ENCODE peak calls at places on chromosome 1, in eight cellular contexts. One of them, this sample, is unnamed.

GRCh38 chr1:89780721-89781120 is 40.1 kb upstream of the LRRC8D start:
- DNase-seq in CD8-positive, alpha-beta T cell: no peak
- DNase-seq in A549: peak
- DNase-seq in lung: no peak
- DNase-seq in mesenchymal stem cell: peak
- DNase-seq in hepatocyte: peak
- DNase-seq in effector memory CD4-positive, alpha-beta T cell: no peak
- DNase-seq in tibial artery: no peak
- DNase-seq in this sample: no peak

GRCh38 chr1:24321712-24322635 is 2.8 kb downstream of the GRHL3 start:
- DNase-seq in CD8-positive, alpha-beta T cell: peak
- DNase-seq in A549: no peak
- DNase-seq in lung: peak
- DNase-seq in mesenchymal stem cell: peak
- DNase-seq in hepatocyte: peak
- DNase-seq in effector memory CD4-positive, alpha-beta T cell: peak
- DNase-seq in tibial artery: peak
- DNase-seq in this sample: peak

GRCh38 chr1:182389619-182390047 is 2.0 kb downstream of the GLUL start:
- DNase-seq in CD8-positive, alpha-beta T cell: no peak
- DNase-seq in A549: no peak
- DNase-seq in lung: peak
- DNase-seq in mesenchymal stem cell: peak
- DNase-seq in hepatocyte: no peak
- DNase-seq in effector memory CD4-positive, alpha-beta T cell: no peak
- DNase-seq in tibial artery: peak
- DNase-seq in this sample: peak

GRCh38 chr1:183776731-183777130 is 28.2 kb upstream of the RGL1 start:
- DNase-seq in CD8-positive, alpha-beta T cell: no peak
- DNase-seq in A549: no peak
- DNase-seq in lung: no peak
- DNase-seq in mesenchymal stem cell: peak
- DNase-seq in hepatocyte: no peak
- DNase-seq in effector memory CD4-positive, alpha-beta T cell: no peak
- DNase-seq in tibial artery: no peak
- DNase-seq in this sample: no peak

GRCh38 chr1:104593418-104594187 is 843.9 kb downstream of the AMY1C start:
- DNase-seq in CD8-positive, alpha-beta T cell: no peak
- DNase-seq in A549: no peak
- DNase-seq in lung: no peak
- DNase-seq in mesenchymal stem cell: no peak
- DNase-seq in hepatocyte: no peak
- DNase-seq in effector memory CD4-positive, alpha-beta T cell: no peak
- DNase-seq in tibial artery: no peak
- DNase-seq in this sample: no peak

GRCh38 chr1:84435159-84435558 is 36.9 kb downstream of the DNASE2B start:
- DNase-seq in CD8-positive, alpha-beta T cell: no peak
- DNase-seq in A549: no peak
- DNase-seq in lung: no peak
- DNase-seq in mesenchymal stem cell: peak
- DNase-seq in hepatocyte: no peak
- DNase-seq in effector memory CD4-positive, alpha-beta T cell: no peak
- DNase-seq in tibial artery: no peak
- DNase-seq in this sample: no peak

GRCh38 chr1:4056422-4056821 is 156.3 kb upstream of the C1orf174 start:
- DNase-seq in CD8-positive, alpha-beta T cell: no peak
- DNase-seq in A549: no peak
- DNase-seq in lung: no peak
- DNase-seq in mesenchymal stem cell: no peak
- DNase-seq in hepatocyte: no peak
- DNase-seq in effector memory CD4-positive, alpha-beta T cell: no peak
- DNase-seq in tibial artery: no peak
- DNase-seq in this sample: no peak

GRCh38 chr1:79151006-79151796 is 144.7 kb upstream of the ADGRL4 start:
- DNase-seq in CD8-positive, alpha-beta T cell: no peak
- DNase-seq in A549: no peak
- DNase-seq in lung: no peak
- DNase-seq in mesenchymal stem cell: peak
- DNase-seq in hepatocyte: no peak
- DNase-seq in effector memory CD4-positive, alpha-beta T cell: no peak
- DNase-seq in tibial artery: no peak
- DNase-seq in this sample: no peak

GRCh38 chr1:33151115-33151514 is 30.7 kb downstream of the TRIM62 start:
- DNase-seq in CD8-positive, alpha-beta T cell: no peak
- DNase-seq in A549: no peak
- DNase-seq in lung: no peak
- DNase-seq in mesenchymal stem cell: no peak
- DNase-seq in hepatocyte: no peak
- DNase-seq in effector memory CD4-positive, alpha-beta T cell: no peak
- DNase-seq in tibial artery: no peak
- DNase-seq in this sample: peak

DNA sequence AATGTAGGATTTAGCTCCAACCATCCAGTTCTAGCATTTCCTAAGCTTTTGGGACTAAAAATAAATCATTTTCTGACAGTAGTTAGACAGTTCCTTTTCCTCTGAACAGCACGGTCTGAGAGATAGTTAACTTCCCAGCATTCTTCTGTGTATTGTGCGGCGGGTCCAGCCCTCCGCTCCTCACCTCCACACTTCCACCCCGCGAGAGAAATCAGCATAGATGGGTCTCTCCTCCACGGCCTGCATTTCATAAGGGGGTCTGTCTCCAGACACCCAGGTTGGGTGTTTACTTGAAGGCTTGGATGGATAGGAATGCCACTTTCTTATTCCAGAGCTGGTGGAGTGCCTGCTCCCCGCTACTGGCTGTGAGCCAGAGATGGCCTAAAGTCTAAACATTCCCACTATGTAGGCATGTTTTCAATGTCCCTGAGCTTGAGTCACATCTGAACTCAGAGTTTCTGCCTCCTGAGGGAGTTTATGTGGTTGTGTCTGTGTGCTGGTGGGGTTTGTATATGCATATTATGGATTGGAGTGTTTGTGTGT is 38.0 kb upstream of the PPP2R5A start:
- DNase-seq in CD8-positive, alpha-beta T cell: no peak
- DNase-seq in A549: no peak
- DNase-seq in lung: no peak
- DNase-seq in mesenchymal stem cell: peak
- DNase-seq in hepatocyte: peak
- DNase-seq in effector memory CD4-positive, alpha-beta T cell: no peak
- DNase-seq in tibial artery: no peak
- DNase-seq in this sample: no peak
- H3K27ac ChIP-seq in CD8-positive, alpha-beta T cell: no peak
- H3K27ac ChIP-seq in A549: no peak
- H3K27ac ChIP-seq in lung: no peak
- H3K27ac ChIP-seq in mesenchymal stem cell: peak
- H3K27ac ChIP-seq in hepatocyte: no peak
- H3K27ac ChIP-seq in effector memory CD4-positive, alpha-beta T cell: no peak
- H3K27ac ChIP-seq in tibial artery: peak
- H3K27ac ChIP-seq in this sample: no peak

DNA sequence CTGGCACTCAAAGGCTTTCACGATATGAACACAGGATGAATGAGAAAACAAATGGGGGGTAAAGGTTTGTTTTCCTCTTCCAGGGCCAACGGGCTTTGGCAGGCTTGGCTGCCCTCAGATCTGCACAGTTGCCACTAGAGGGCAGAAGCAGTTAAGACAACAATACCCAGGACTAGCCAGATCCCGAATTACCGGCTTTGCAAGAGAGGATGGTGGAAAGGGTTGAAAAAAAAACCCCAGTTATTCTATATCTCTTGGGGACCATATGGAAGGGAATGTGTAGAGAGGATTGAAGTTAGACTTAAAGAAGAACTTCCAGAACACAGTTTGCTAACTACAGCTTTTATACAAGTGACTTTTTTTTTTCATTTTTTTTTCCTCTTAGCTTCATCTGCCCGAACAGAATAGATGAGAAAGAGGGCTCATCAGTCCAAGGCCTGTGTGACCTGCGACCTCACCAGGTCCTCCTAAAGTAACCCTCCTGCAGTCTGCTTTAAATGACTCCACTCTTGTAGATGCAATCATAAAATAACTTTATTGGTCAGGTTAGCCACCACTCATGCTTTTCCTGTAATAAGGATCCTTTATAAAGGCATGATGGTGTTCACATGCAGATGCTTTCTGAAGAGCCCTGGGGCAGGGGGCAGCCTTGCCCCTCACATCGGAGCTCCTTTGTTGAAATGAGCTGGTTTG is 10.7 kb downstream of the FMOD start:
- DNase-seq in CD8-positive, alpha-beta T cell: no peak
- DNase-seq in A549: peak
- DNase-seq in lung: peak
- DNase-seq in mesenchymal stem cell: peak
- DNase-seq in hepatocyte: peak
- DNase-seq in effector memory CD4-positive, alpha-beta T cell: peak
- DNase-seq in tibial artery: peak
- DNase-seq in this sample: peak
- H3K27ac ChIP-seq in CD8-positive, alpha-beta T cell: no peak
- H3K27ac ChIP-seq in A549: no peak
- H3K27ac ChIP-seq in lung: no peak
- H3K27ac ChIP-seq in mesenchymal stem cell: no peak
- H3K27ac ChIP-seq in hepatocyte: peak
- H3K27ac ChIP-seq in effector memory CD4-positive, alpha-beta T cell: no peak
- H3K27ac ChIP-seq in tibial artery: peak
- H3K27ac ChIP-seq in this sample: no peak

GRCh38 chr1:160537714-160538665 is 14.9 kb upstream of the SLAMF6 start:
- DNase-seq in CD8-positive, alpha-beta T cell: no peak
- DNase-seq in A549: no peak
- DNase-seq in lung: no peak
- DNase-seq in mesenchymal stem cell: no peak
- DNase-seq in hepatocyte: no peak
- DNase-seq in effector memory CD4-positive, alpha-beta T cell: no peak
- DNase-seq in tibial artery: no peak
- DNase-seq in this sample: no peak

GRCh38 chr1:160541622-160542302 is 18.7 kb upstream of the SLAMF6 start:
- DNase-seq in CD8-positive, alpha-beta T cell: no peak
- DNase-seq in A549: peak
- DNase-seq in lung: no peak
- DNase-seq in mesenchymal stem cell: peak
- DNase-seq in hepatocyte: no peak
- DNase-seq in effector memory CD4-positive, alpha-beta T cell: no peak
- DNase-seq in tibial artery: no peak
- DNase-seq in this sample: no peak

GRCh38 chr1:160540859-160541233 is 17.8 kb upstream of the SLAMF6 start:
- DNase-seq in CD8-positive, alpha-beta T cell: no peak
- DNase-seq in A549: no peak
- DNase-seq in lung: no peak
- DNase-seq in mesenchymal stem cell: no peak
- DNase-seq in hepatocyte: no peak
- DNase-seq in effector memory CD4-positive, alpha-beta T cell: no peak
- DNase-seq in tibial artery: no peak
- DNase-seq in this sample: no peak

GRCh38 chr1:160538985-160539651 is 16.1 kb upstream of the SLAMF6 start:
- DNase-seq in CD8-positive, alpha-beta T cell: no peak
- DNase-seq in A549: no peak
- DNase-seq in lung: no peak
- DNase-seq in mesenchymal stem cell: no peak
- DNase-seq in hepatocyte: peak
- DNase-seq in effector memory CD4-positive, alpha-beta T cell: no peak
- DNase-seq in tibial artery: no peak
- DNase-seq in this sample: peak

GRCh38 chr1:160539896-160540858 is 17.1 kb upstream of the SLAMF6 start:
- DNase-seq in CD8-positive, alpha-beta T cell: peak
- DNase-seq in A549: no peak
- DNase-seq in lung: no peak
- DNase-seq in mesenchymal stem cell: peak
- DNase-seq in hepatocyte: peak
- DNase-seq in effector memory CD4-positive, alpha-beta T cell: peak
- DNase-seq in tibial artery: no peak
- DNase-seq in this sample: peak
- H3K27ac ChIP-seq in CD8-positive, alpha-beta T cell: peak
- H3K27ac ChIP-seq in A549: peak
- H3K27ac ChIP-seq in lung: no peak
- H3K27ac ChIP-seq in mesenchymal stem cell: peak
- H3K27ac ChIP-seq in hepatocyte: peak
- H3K27ac ChIP-seq in effector memory CD4-positive, alpha-beta T cell: peak
- H3K27ac ChIP-seq in tibial artery: no peak
- H3K27ac ChIP-seq in this sample: peak

DNA sequence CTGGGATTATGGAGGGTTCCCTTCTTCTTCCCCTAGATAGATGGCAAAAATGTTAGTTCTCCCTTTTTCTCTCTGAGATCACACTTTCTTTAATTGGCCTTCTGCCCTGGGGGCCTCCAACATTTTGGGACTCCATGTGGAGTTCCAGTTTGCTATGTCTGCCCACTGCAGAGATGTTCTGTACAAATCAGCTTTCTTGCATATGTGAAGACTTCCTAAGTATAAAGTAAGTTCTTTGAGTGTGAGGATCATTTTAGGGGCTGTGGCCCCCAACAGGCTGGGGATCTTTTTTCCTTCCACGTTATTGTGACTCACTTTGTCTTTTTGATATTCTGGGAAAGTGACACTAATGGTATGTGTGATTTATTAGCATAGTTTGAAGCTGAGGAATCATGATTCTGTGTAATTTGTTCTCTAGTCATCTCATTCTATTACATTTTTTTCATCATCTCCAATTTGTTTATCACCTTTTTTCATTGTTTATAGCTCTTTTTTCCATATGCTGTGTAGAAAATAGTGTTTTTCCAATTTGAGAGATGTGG is 48.2 kb downstream of the HHAT start:
- DNase-seq in CD8-positive, alpha-beta T cell: no peak
- DNase-seq in A549: no peak
- DNase-seq in lung: no peak
- DNase-seq in mesenchymal stem cell: no peak
- DNase-seq in hepatocyte: no peak
- DNase-seq in effector memory CD4-positive, alpha-beta T cell: no peak
- DNase-seq in tibial artery: no peak
- DNase-seq in this sample: no peak
- H3K27ac ChIP-seq in CD8-positive, alpha-beta T cell: no peak
- H3K27ac ChIP-seq in A549: no peak
- H3K27ac ChIP-seq in lung: no peak
- H3K27ac ChIP-seq in mesenchymal stem cell: peak
- H3K27ac ChIP-seq in hepatocyte: no peak
- H3K27ac ChIP-seq in effector memory CD4-positive, alpha-beta T cell: no peak
- H3K27ac ChIP-seq in tibial artery: no peak
- H3K27ac ChIP-seq in this sample: no peak

GRCh38 chr1:44679468-44679867 is 5.0 kb downstream of the ARMH1 start:
- DNase-seq in CD8-positive, alpha-beta T cell: no peak
- DNase-seq in A549: no peak
- DNase-seq in lung: no peak
- DNase-seq in mesenchymal stem cell: no peak
- DNase-seq in hepatocyte: no peak
- DNase-seq in effector memory CD4-positive, alpha-beta T cell: no peak
- DNase-seq in tibial artery: no peak
- DNase-seq in this sample: no peak
- H3K27ac ChIP-seq in CD8-positive, alpha-beta T cell: no peak
- H3K27ac ChIP-seq in A549: no peak
- H3K27ac ChIP-seq in lung: no peak
- H3K27ac ChIP-seq in mesenchymal stem cell: no peak
- H3K27ac ChIP-seq in hepatocyte: no peak
- H3K27ac ChIP-seq in effector memory CD4-positive, alpha-beta T cell: no peak
- H3K27ac ChIP-seq in tibial artery: no peak
- H3K27ac ChIP-seq in this sample: no peak

DNA sequence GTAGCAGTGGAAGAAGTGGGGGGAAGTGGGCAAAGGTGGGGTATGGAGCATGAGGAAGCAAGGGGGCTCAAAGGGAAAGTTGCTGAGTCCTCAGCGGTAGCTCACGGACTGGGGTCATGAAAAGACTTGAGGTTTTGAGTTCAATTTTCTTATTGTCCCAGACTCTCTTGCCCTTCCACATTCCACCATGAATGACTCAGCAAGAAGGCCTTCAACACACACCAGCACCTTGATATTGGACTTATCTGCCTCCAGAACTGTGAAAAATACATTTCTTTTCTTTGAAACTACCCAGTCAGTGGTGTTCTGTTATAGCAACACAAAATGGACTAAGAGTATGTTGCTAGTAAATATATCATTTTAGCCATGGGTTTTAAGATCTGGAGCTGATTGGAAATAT is 17.3 kb upstream of the RHBDL2 start:
- DNase-seq in CD8-positive, alpha-beta T cell: no peak
- DNase-seq in A549: no peak
- DNase-seq in lung: no peak
- DNase-seq in mesenchymal stem cell: peak
- DNase-seq in hepatocyte: peak
- DNase-seq in effector memory CD4-positive, alpha-beta T cell: no peak
- DNase-seq in tibial artery: no peak
- DNase-seq in this sample: no peak
- H3K27ac ChIP-seq in CD8-positive, alpha-beta T cell: no peak
- H3K27ac ChIP-seq in A549: peak
- H3K27ac ChIP-seq in lung: no peak
- H3K27ac ChIP-seq in mesenchymal stem cell: no peak
- H3K27ac ChIP-seq in hepatocyte: no peak
- H3K27ac ChIP-seq in effector memory CD4-positive, alpha-beta T cell: no peak
- H3K27ac ChIP-seq in tibial artery: no peak
- H3K27ac ChIP-seq in this sample: no peak